ENCODE peak calls at places on chromosomes 13 and 19, in six cellular contexts. L, B, K, A, Z and C are unnamed samples.

GRCh38 chr13:39559838-39560237 is 43.2 kb downstream of the LHFPL6 start:
- DNase-seq in L (no peak), B (no peak), K (no peak), A (no peak), Z (no peak), C (no peak)

GRCh38 chr13:41222259-41222852 is 28.0 kb upstream of the KBTBD7 start:
- DNase-seq in L (no peak), B (peak; percentile 47), K (no peak), A (peak; percentile 39), Z (no peak), C (no peak)

GRCh38 chr19:46821512-46822359 is 28.9 kb downstream of the AP2S1 start:
- DNase-seq in L (peak; percentile 78), B (no peak), K (no peak), A (no peak), Z (no peak), C (no peak)

GRCh38 chr19:35030257-35031071 is at the start of gene SCN1B:
- DNase-seq in L (peak; percentile 84), B (peak; percentile 59), K (no peak), A (peak; percentile 63), Z (no peak), C (peak; percentile 70)

GRCh38 chr13:99506632-99507031 is 5.4 kb downstream of the TM9SF2 start:
- DNase-seq in L (no peak), B (no peak), K (no peak), A (no peak), Z (no peak), C (no peak)

GRCh38 chr13:98143601-98144500 is 957 bp downstream of the FARP1 start:
- DNase-seq in L (peak; percentile 74), B (peak; percentile 33), K (no peak), A (peak; percentile 40), Z (peak; percentile 58), C (no peak)

GRCh38 chr19:47075941-47076340 is 27.5 kb upstream of the TMEM160 start:
- DNase-seq in L (no peak), B (no peak), K (no peak), A (no peak), Z (no peak), C (no peak)

GRCh38 chr13:73608731-73609485 is 525.3 kb downstream of the KLF12 start:
- DNase-seq in L (no peak), B (no peak), K (no peak), A (no peak), Z (no peak), C (no peak)

GRCh38 chr13:46307554-46307953 is 79.5 kb downstream of the RUBCNL start:
- DNase-seq in L (no peak), B (no peak), K (no peak), A (no peak), Z (no peak), C (no peak)

GRCh38 chr13:46303743-46304385 is 83.2 kb downstream of the RUBCNL start:
- DNase-seq in L (no peak), B (no peak), K (no peak), A (no peak), Z (no peak), C (no peak)

GRCh38 chr13:46310066-46310465 is 77.0 kb downstream of the RUBCNL start:
- DNase-seq in L (no peak), B (no peak), K (no peak), A (no peak), Z (no peak), C (no peak)

DNA sequence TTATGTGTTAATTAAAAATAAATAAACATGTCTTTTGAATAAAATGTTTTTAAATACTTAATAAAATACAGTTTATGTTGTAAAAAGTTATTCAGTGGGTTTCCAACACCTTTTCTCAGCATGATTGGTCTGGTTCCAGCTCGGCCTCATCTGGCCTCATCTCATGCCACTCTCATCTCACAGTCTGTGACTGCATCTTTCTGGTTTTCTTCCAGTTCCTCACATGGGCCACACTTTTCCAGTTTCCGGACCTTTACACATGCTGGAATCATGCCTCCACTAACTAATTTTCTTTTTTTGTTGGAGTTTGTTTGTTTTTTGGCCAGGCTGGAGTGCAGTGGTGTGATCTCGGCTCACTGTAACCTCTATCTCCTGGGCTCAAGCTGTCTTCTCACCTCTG is 82.5 kb downstream of the RUBCNL start:
- DNase-seq in L (no peak), B (no peak), K (no peak), A (no peak), Z (no peak), C (no peak)
- TF ChIP-seq CTCF in L (no peak), B (no peak), K (no peak), A (no peak), Z (no peak), C (no peak)

DNA sequence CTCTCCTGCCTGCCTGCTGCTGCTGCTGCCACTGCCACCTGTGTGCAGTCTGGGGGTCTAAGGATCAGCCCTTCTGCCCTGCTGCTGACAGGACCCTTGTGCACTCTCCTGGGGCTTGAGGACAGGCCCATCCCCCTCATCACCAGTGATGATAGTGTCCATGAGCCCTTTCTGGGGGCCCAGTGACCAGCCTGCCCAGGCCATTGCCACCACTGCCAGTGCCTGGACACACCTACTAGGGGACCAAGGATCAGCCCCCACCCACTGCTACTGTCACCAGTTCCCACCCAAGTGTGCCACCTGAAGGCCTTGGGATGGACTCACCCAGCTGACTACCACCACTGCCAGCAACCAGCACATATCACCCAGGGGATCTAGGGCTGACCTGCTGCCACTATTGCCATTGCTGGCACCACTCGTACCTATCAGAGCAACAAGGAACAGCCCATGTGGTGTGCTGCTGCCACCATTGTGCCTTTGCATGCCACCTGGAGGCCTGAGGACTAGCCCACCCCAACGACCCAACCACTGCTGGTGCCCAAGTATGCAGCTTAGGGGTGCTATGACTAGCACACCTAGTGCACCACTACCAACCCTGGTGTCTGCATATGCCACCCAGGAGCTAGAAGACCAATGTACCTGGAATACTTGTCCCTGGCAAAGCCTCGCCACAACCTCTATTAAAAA is 994.3 kb downstream of the PCDH17 start:
- DNase-seq in L (peak; percentile 23), B (no peak), K (no peak), A (no peak), Z (peak; percentile 46), C (no peak)
- TF ChIP-seq CTCF in L (no peak), B (no peak), K (no peak), A (no peak), Z (no peak), C (no peak)

GRCh38 chr13:57633950-57634828 is 2.6 kb downstream of the PCDH17 start:
- DNase-seq in L (peak; percentile 62), B (peak; percentile 25), K (no peak), A (no peak), Z (peak; percentile 51), C (no peak)
- TF ChIP-seq CTCF in L (no peak), B (no peak), K (no peak), A (no peak), Z (no peak), C (no peak)

DNA sequence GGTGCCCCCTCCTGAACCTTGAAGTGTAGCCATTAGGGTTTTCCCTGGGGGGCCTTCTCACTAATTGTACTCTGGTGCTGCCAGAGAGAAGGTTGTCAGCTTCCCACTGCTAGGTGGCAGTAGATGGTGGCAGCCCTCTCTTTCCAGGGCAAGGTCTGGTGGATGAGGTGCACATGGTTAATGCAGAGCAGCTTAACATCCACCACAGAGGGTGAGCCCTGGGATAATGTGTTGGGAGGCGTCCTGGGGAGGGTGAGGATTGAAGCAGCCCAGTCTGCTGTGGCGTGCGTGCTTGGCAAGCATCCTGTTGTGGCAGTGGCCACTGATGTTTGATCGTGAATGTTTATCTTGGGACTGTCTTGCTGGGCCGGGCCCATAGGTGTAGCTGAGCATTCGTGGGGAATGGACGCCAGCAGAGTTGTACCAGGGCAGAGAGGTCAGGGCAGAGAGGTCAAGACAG is 5.8 kb downstream of the EGLN2 start:
- DNase-seq in L (peak; percentile 64), B (no peak), K (no peak), A (no peak), Z (peak; percentile 90), C (no peak)
- TF ChIP-seq CTCF in L (no peak), B (no peak), K (peak; percentile 9), A (no peak), Z (no peak), C (no peak)

DNA sequence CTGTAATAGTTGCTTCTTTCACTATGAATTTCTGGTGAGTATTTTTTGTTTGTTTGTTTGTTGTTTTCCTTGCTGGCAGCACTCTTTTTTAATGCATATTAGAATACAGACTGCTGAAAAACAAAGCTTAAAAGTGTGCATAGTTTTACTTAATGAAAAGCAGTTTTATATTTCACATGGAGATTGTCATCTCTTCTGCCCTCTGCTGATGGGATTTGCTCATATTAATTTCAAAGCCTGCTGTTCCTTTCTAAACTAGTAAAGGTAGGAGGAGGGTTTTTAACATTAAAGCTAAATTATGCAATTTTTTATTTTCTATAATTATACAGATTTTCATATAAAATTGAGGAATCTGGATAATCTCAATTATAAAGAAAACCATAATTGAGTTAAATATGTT is 692.6 kb upstream of the SLITRK1 start:
- DNase-seq in L (no peak), B (no peak), K (no peak), A (no peak), Z (no peak), C (no peak)
- TF ChIP-seq CTCF in L (peak; percentile 8), B (no peak), K (peak; percentile 52), A (no peak), Z (no peak), C (peak; percentile 22)

DNA sequence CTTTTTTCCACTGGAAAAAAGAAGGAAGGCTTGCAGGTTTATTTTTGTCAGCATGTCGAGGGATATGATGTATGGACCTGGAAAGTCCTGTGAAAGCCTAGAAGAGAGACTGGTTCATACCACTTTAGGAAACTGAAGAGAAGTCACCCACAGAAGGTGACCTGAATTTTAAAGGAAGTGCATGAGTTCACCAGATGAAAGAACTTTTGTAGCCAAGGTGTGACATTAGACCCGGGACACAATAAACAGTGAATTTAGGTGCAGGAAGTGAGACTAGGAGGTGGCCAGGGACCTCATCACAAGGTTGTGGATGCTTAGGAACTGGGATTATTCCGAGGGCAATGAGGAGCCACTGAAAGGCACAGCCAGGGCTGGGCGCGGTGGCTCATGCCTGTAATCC is 79.1 kb downstream of the ZNF429 start:
- DNase-seq in L (no peak), B (no peak), K (no peak), A (no peak), Z (no peak), C (no peak)
- TF ChIP-seq CTCF in L (no peak), B (no peak), K (no peak), A (no peak), Z (no peak), C (no peak)

GRCh38 chr19:22797040-22797439 is 13.1 kb upstream of the ZNF99 start:
- DNase-seq in L (no peak), B (no peak), K (no peak), A (no peak), Z (no peak), C (no peak)
- TF ChIP-seq CTCF in L (no peak), B (no peak), K (no peak), A (no peak), Z (no peak), C (no peak)